ENCODE peak calls at places on chromosomes 6 and 20, in eight cellular contexts. Y, N, F, Z, W, U, G and B are unnamed samples. For H3K4me1, the result is how much of the 10 kb centered on the place peaks cover.

GRCh38 chr6:53112404-53112803 is 36.2 kb downstream of the GCM1 start:
- DNase-seq in Y (peak), N (no peak), F (no peak), Z (no peak), W (no peak), U (no peak), G (peak), B (no peak)

GRCh38 chr6:110625883-110626282 is 149.5 kb upstream of the SLC22A16 start:
- DNase-seq in Y (no peak), N (no peak), F (no peak), Z (no peak), W (no peak), U (no peak), G (no peak), B (no peak)

GRCh38 chr6:166977626-166978550 is 21.3 kb upstream of the CEP43 start:
- DNase-seq in Y (no peak), N (no peak), F (no peak), Z (no peak), W (no peak), U (peak), G (no peak), B (no peak)

GRCh38 chr6:26249959-26250805 is 114.8 kb upstream of the BTN3A2 start:
- DNase-seq in Y (peak), N (no peak), F (no peak), Z (no peak), W (peak), U (peak), G (no peak), B (peak)

GRCh38 chr6:41467106-41467505 is 79.1 kb upstream of the FOXP4 start:
- DNase-seq in Y (no peak), N (no peak), F (no peak), Z (no peak), W (no peak), U (no peak), G (no peak), B (no peak)

GRCh38 chr6:104953410-104953953 is 3.4 kb upstream of the LIN28B start:
- DNase-seq in Y (no peak), N (no peak), F (no peak), Z (no peak), W (peak), U (no peak), G (no peak), B (no peak)

GRCh38 chr6:49634811-49635159 is 1.9 kb downstream of the RHAG start:
- DNase-seq in Y (no peak), N (no peak), F (no peak), Z (no peak), W (no peak), U (no peak), G (no peak), B (no peak)

GRCh38 chr20:46402236-46402886 is 4.1 kb downstream of the ELMO2 start:
- DNase-seq in Y (no peak), N (no peak), F (no peak), Z (no peak), W (peak), U (no peak), G (no peak), B (no peak)

GRCh38 chr6:31186052-31186734 is 15.7 kb upstream of the POU5F1 start:
- DNase-seq in Y (no peak), N (no peak), F (no peak), Z (no peak), W (no peak), U (no peak), G (no peak), B (peak)

GRCh38 chr6:105484238-105485161 is 81.6 kb upstream of the PREP start:
- DNase-seq in Y (no peak), N (no peak), F (peak), Z (no peak), W (no peak), U (peak), G (no peak), B (no peak)

GRCh38 chr6:50091641-50092040 is 41.9 kb upstream of the DEFB112 start:
- DNase-seq in Y (no peak), N (no peak), F (no peak), Z (no peak), W (no peak), U (no peak), G (no peak), B (no peak)

GRCh38 chr6:23175391-23175790 is 606.0 kb downstream of the HDGFL1 start:
- DNase-seq in Y (no peak), N (no peak), F (no peak), Z (no peak), W (no peak), U (no peak), G (no peak), B (no peak)

GRCh38 chr6:7998103-7998725 is 66.0 kb downstream of the BLOC1S5 start:
- DNase-seq in Y (no peak), N (no peak), F (no peak), Z (no peak), W (no peak), U (no peak), G (no peak), B (no peak)

GRCh38 chr6:152364846-152365245 is 272.3 kb downstream of the SYNE1 start:
- DNase-seq in Y (no peak), N (no peak), F (no peak), Z (no peak), W (no peak), U (no peak), G (no peak), B (no peak)

GRCh38 chr6:44704240-44705150 is 317.0 kb downstream of the CDC5L start:
- DNase-seq in Y (no peak), N (no peak), F (no peak), Z (no peak), W (no peak), U (no peak), G (no peak), B (no peak)

GRCh38 chr6:6918216-6918983 is 189.4 kb upstream of the RREB1 start:
- DNase-seq in Y (no peak), N (no peak), F (no peak), Z (no peak), W (no peak), U (peak), G (no peak), B (no peak)

GRCh38 chr6:16851758-16852157 is 90.5 kb upstream of the ATXN1 start:
- DNase-seq in Y (no peak), N (no peak), F (no peak), Z (no peak), W (no peak), U (peak), G (no peak), B (no peak)

GRCh38 chr6:12029979-12030737 is 18.0 kb downstream of the HIVEP1 start:
- DNase-seq in Y (no peak), N (no peak), F (no peak), Z (no peak), W (no peak), U (no peak), G (no peak), B (no peak)

GRCh38 chr6:2993755-2994317 is 5.9 kb upstream of the NQO2 start:
- DNase-seq in Y (no peak), N (no peak), F (no peak), Z (no peak), W (no peak), U (no peak), G (no peak), B (no peak)

GRCh38 chr6:2999621-3000455 is at the start of gene NQO2:
- DNase-seq in Y (peak), N (peak), F (no peak), Z (no peak), W (peak), U (peak), G (peak), B (peak)

GRCh38 chr6:3001146-3001772 is 1.6 kb downstream of the NQO2 start:
- DNase-seq in Y (no peak), N (no peak), F (no peak), Z (no peak), W (no peak), U (no peak), G (no peak), B (no peak)

GRCh38 chr6:3001773-3002293 is 2.1 kb downstream of the NQO2 start:
- DNase-seq in Y (no peak), N (no peak), F (peak), Z (no peak), W (peak), U (peak), G (no peak), B (peak)

GRCh38 chr6:2999005-2999620 is 581 bp upstream of the NQO2 start:
- DNase-seq in Y (no peak), N (no peak), F (no peak), Z (peak), W (no peak), U (no peak), G (peak), B (no peak)
- H3K4me3 ChIP-seq in Y (peak), N (peak), F (peak), Z (peak), W (peak), U (peak), G (peak), B (peak)

DNA sequence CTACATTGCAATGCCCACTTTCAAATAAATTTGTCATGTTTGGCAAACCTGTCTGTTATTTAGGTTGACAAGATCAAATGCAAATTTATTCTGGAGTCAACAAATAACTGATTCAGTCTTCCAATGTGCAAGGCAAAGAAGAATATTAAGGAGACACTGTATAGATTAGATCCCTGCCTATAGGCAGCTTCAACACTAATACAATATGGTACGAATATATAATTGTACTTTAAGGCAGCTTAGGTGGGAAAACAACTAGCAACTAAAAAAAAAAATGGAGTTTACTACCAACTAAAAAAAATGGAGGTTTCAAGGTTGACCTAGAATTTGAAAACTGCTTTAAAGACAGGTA is 1.7 kb upstream of the PHF10 start:
- DNase-seq in Y (no peak), N (no peak), F (no peak), Z (no peak), W (no peak), U (no peak), G (no peak), B (no peak)
- H3K4me1 ChIP-seq in Y (under half), N (under half), F (under half), Z (under half), W (under half), U (under half), G (under half), B (under half)

GRCh38 chr6:156589281-156589680 is 187.9 kb upstream of the ARID1B start:
- DNase-seq in Y (no peak), N (no peak), F (no peak), Z (no peak), W (no peak), U (no peak), G (no peak), B (no peak)

GRCh38 chr6:156583083-156583482 is 194.1 kb upstream of the ARID1B start:
- DNase-seq in Y (no peak), N (no peak), F (no peak), Z (no peak), W (no peak), U (no peak), G (no peak), B (no peak)

GRCh38 chr6:156585859-156586258 is 191.3 kb upstream of the ARID1B start:
- DNase-seq in Y (no peak), N (no peak), F (no peak), Z (no peak), W (no peak), U (no peak), G (no peak), B (no peak)

GRCh38 chr6:156590482-156590881 is 186.7 kb upstream of the ARID1B start:
- DNase-seq in Y (no peak), N (no peak), F (no peak), Z (no peak), W (peak), U (no peak), G (no peak), B (no peak)

GRCh38 chr6:156587751-156588301 is 189.4 kb upstream of the ARID1B start:
- DNase-seq in Y (no peak), N (no peak), F (no peak), Z (no peak), W (no peak), U (no peak), G (no peak), B (no peak)
- H3K27ac ChIP-seq in Y (no peak), N (no peak), F (no peak), Z (no peak), W (no peak), U (no peak), G (no peak), B (no peak)

DNA sequence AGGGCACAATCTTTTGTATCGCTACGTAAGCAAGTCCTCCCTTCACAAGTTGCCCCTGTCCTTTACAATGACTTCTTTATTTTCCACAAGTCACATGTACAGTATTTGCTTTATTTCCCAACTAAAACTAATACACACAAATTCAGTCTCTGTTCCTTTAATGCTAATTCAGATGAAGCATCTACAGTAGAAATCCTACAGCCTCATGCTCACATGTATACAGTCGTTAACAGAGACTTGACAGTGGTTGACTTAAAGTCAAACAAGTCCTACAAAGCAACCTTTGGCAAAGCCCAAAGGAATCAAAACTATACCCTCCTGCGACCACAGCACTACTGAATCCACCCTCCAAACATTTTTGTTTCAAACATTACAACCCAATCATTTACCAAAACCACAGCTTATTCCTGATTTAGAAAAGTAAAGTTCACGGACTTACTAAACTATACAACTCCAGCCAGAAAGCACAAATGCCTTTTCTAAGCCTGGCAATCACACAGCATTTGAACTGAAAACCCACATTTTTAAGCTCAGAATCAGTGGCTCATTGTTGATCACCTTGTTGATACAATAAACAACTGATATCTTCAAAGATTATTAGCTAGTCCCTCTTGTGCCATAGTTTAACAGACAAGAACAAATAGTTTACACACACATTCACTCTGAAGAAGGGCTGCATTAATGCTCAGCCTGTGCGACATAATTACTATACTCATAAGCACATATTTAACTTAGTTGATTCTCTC is 70.8 kb upstream of the NHSL1 start:
- DNase-seq in Y (no peak), N (no peak), F (no peak), Z (no peak), W (no peak), U (no peak), G (no peak), B (no peak)
- H3K4me3 ChIP-seq in Y (peak), N (no peak), F (no peak), Z (peak), W (peak), U (no peak), G (no peak), B (peak)

GRCh38 chr20:53578492-53579222 is 15.0 kb downstream of the ZNF217 start:
- DNase-seq in Y (no peak), N (peak), F (no peak), Z (no peak), W (peak), U (peak), G (peak), B (peak)
- H3K4me1 ChIP-seq in Y (under half), N (under half), F (half or more), Z (under half), W (under half), U (under half), G (under half), B (under half)